ENCODE peak calls at places on chromosomes 13 and 19, in seven cellular contexts. X is RWPE1, M is MM.1S, E is dorsolateral prefrontal cortex, B is nephron progenitor cell, P is cardiac muscle cell, I is IMR-90. S is an unnamed sample.

GRCh38 chr13:109785141-109785891 is 1.1 kb downstream of the IRS2 start:
- DNase-seq in E (peak), I (peak), P (peak), B (peak), M (no peak), X (no peak), S (peak)

GRCh38 chr13:73820688-73821087 is 313.5 kb downstream of the KLF12 start:
- DNase-seq in X (no peak), P (no peak), E (no peak), I (no peak), B (no peak), M (no peak), S (no peak)

GRCh38 chr13:68509734-68510621 is 1279.8 kb upstream of the PCDH9 start:
- DNase-seq in I (no peak), P (no peak), M (no peak), E (no peak), X (no peak), B (no peak), S (no peak)

GRCh38 chr19:19997656-19998268 is 41.5 kb downstream of the ZNF682 start:
- DNase-seq in X (no peak), P (peak), M (no peak), I (no peak), E (no peak), B (peak), S (peak)

GRCh38 chr19:49149652-49150105 is 5.5 kb downstream of the HRC start:
- DNase-seq in X (peak), M (peak), I (peak), P (peak), B (peak), E (peak), S (peak)

GRCh38 chr13:80955487-80955886 is 614.6 kb upstream of the SPRY2 start:
- DNase-seq in P (no peak), B (no peak), E (no peak), I (no peak), X (no peak), M (no peak), S (no peak)

GRCh38 chr19:5292843-5293606 is 47.6 kb downstream of the PTPRS start:
- DNase-seq in X (peak), M (no peak), B (peak), I (peak), P (peak), E (peak), S (peak)

GRCh38 chr19:55015126-55015525 is 22.9 kb downstream of the GP6 start:
- DNase-seq in B (no peak), I (no peak), X (no peak), M (no peak), E (no peak), P (no peak), S (no peak)

GRCh38 chr13:43368003-43368402 is 344.6 kb downstream of the DNAJC15 start:
- DNase-seq in B (no peak), X (no peak), M (peak), P (no peak), I (peak), E (no peak), S (no peak)

GRCh38 chr19:55173717-55174409 is 6.2 kb downstream of the SYT5 start:
- DNase-seq in M (no peak), E (peak), I (peak), P (peak), B (peak), X (peak), S (no peak)

GRCh38 chr13:28340272-28340793 is 154.6 kb downstream of the FLT1 start:
- DNase-seq in B (no peak), M (no peak), P (no peak), I (peak), X (no peak), E (no peak), S (no peak)

GRCh38 chr13:103799028-103799427 is 732.8 kb upstream of the SLC10A2 start:
- DNase-seq in M (no peak), P (no peak), E (no peak), X (no peak), B (no peak), I (no peak), S (no peak)

GRCh38 chr19:44142014-44142523 is 715 bp downstream of the ZNF234 start:
- DNase-seq in B (peak), M (no peak), P (peak), I (peak), X (no peak), E (no peak), S (no peak)

GRCh38 chr13:97851269-97851668 is 102.2 kb upstream of the IPO5 start:
- DNase-seq in P (no peak), I (no peak), B (no peak), E (no peak), X (no peak), M (no peak), S (no peak)

GRCh38 chr13:52845766-52846566 is 2.5 kb downstream of the PCDH8 start:
- DNase-seq in P (peak), X (peak), E (peak), M (no peak), B (peak), I (no peak), S (no peak)

GRCh38 chr19:18053571-18054219 is 33.0 kb downstream of the IL12RB1 start:
- DNase-seq in B (no peak), E (no peak), P (no peak), X (no peak), M (no peak), I (peak), S (no peak)

GRCh38 chr13:29435125-29435911 is 160.2 kb downstream of the SLC7A1 start:
- DNase-seq in B (no peak), P (peak), X (peak), M (no peak), I (peak), E (no peak), S (no peak)

GRCh38 chr19:6811906-6812305 is 39.4 kb downstream of the VAV1 start:
- DNase-seq in I (peak), E (no peak), X (peak), M (no peak), B (no peak), P (no peak), S (no peak)

GRCh38 chr13:45584816-45585215 is 30.7 kb downstream of the ERICH6B start:
- DNase-seq in E (no peak), P (peak), X (peak), M (no peak), B (no peak), I (no peak), S (no peak)

GRCh38 chr13:85631801-85632200 is 167.4 kb downstream of the SLITRK6 start:
- DNase-seq in B (no peak), P (no peak), M (no peak), E (no peak), X (no peak), I (peak), S (no peak)

GRCh38 chr19:19661675-19662251 is 1.7 kb downstream of the ATP13A1 start:
- DNase-seq in X (no peak), B (no peak), I (no peak), E (no peak), P (no peak), M (no peak), S (peak)

GRCh38 chr19:8840708-8841107 is 8.5 kb downstream of the MBD3L1 start:
- DNase-seq in P (no peak), M (no peak), E (no peak), X (no peak), I (no peak), B (no peak), S (no peak)

GRCh38 chr13:27792393-27793218 is at the start of gene GSX1:
- DNase-seq in B (peak), M (no peak), P (peak), X (peak), I (peak), E (no peak), S (peak)

GRCh38 chr19:57769345-57770131 is at the start of gene ZNF586:
- DNase-seq in P (peak), X (peak), M (peak), I (peak), B (peak), E (peak), S (peak)

GRCh38 chr13:37868691-37869505 is 674 bp downstream of the TRPC4 start:
- DNase-seq in P (peak), E (no peak), I (peak), X (no peak), B (peak), M (no peak), S (no peak)

GRCh38 chr13:34678154-34678553 is 263.9 kb upstream of the NBEA start:
- DNase-seq in B (no peak), I (no peak), X (peak), P (no peak), M (no peak), E (no peak), S (no peak)

GRCh38 chr19:31530781-31531180 is 181.5 kb upstream of the TSHZ3 start:
- DNase-seq in B (no peak), I (no peak), M (no peak), P (no peak), E (no peak), X (no peak), S (no peak)

GRCh38 chr19:49335071-49335783 is at the start of gene CD37:
- DNase-seq in M (no peak), I (no peak), P (no peak), B (no peak), X (no peak), E (no peak), S (peak)

GRCh38 chr13:50392977-50393376 is 377.7 kb downstream of the KCNRG start:
- DNase-seq in P (no peak), X (no peak), I (no peak), E (no peak), B (no peak), M (no peak), S (no peak)

GRCh38 chr13:46498650-46499049 is 54.3 kb upstream of the LRCH1 start:
- DNase-seq in X (no peak), P (peak), M (no peak), I (no peak), E (no peak), B (no peak), S (no peak)

GRCh38 chr19:44748426-44749254 is at the start of gene BCL3:
- DNase-seq in M (peak), E (no peak), B (peak), X (peak), I (no peak), P (peak), S (peak)

GRCh38 chr19:14441041-14441938 is 8.2 kb downstream of the PKN1 start:
- DNase-seq in E (no peak), B (no peak), I (no peak), P (no peak), M (no peak), X (no peak), S (no peak)

GRCh38 chr13:32381539-32381938 is 46.4 kb downstream of the N4BP2L1 start:
- DNase-seq in I (peak), X (no peak), M (no peak), E (no peak), P (peak), B (peak), S (no peak)

GRCh38 chr13:113897161-113897560 is 33.3 kb upstream of the GAS6 start:
- DNase-seq in X (peak), M (peak), E (no peak), B (no peak), P (no peak), I (peak), S (no peak)